ENCODE peak calls at places on chromosomes 4 and X, in seven cellular contexts. T, Z, N, S, O, C and J are unnamed samples.

GRCh38 chr4:15882675-15883086 is 55.9 kb downstream of the FGFBP1 start:
- DNase-seq in T (peak; percentile 61), Z (peak; percentile 82), N (peak; percentile 74), S (peak; percentile 74), O (peak; percentile 65), C (no peak), J (peak; percentile 96)

GRCh38 chr4:176988226-176988625 is 195.5 kb upstream of the VEGFC start:
- DNase-seq in T (no peak), Z (peak; percentile 83), N (peak; percentile 83), S (peak; percentile 80), O (peak; percentile 97), C (peak; percentile 88), J (no peak)

GRCh38 chr4:16067515-16067914 is 16.3 kb downstream of the PROM1 start:
- DNase-seq in T (no peak), Z (no peak), N (no peak), S (no peak), O (no peak), C (no peak), J (no peak)

GRCh38 chrX:79259073-79259689 is 108.0 kb downstream of the ITM2A start:
- DNase-seq in T (no peak), Z (peak; percentile 8), N (no peak), S (no peak), O (no peak), C (no peak), J (no peak)

GRCh38 chr4:85028910-85029309 is 62.4 kb upstream of the WDFY3 start:
- DNase-seq in T (no peak), Z (peak; percentile 49), N (no peak), S (peak; percentile 3), O (no peak), C (peak; percentile 45), J (peak; percentile 84)

GRCh38 chr4:128844931-128845330 is 35.4 kb downstream of the JADE1 start:
- DNase-seq in T (peak; percentile 76), Z (peak; percentile 33), N (no peak), S (no peak), O (no peak), C (no peak), J (no peak)

GRCh38 chr4:71338846-71339593 is at the start of gene SLC4A4:
- DNase-seq in T (no peak), Z (no peak), N (peak; percentile 67), S (peak; percentile 39), O (peak; percentile 85), C (peak; percentile 85), J (no peak)

GRCh38 chrX:13028871-13029336 is 15.5 kb downstream of the FAM9C start:
- DNase-seq in T (no peak), Z (no peak), N (no peak), S (no peak), O (peak; percentile 21), C (no peak), J (peak; percentile 29)

GRCh38 chrX:115603534-115604074 is 42.6 kb downstream of the PLS3 start:
- DNase-seq in T (no peak), Z (no peak), N (no peak), S (no peak), O (no peak), C (no peak), J (no peak)

GRCh38 chr4:169009281-169010124 is 552 bp downstream of the CBR4 start:
- DNase-seq in T (peak; percentile 81), Z (no peak), N (peak; percentile 55), S (peak; percentile 39), O (peak; percentile 35), C (no peak), J (peak; percentile 30)

GRCh38 chr4:41207330-41207831 is 7.0 kb downstream of the APBB2 start:
- DNase-seq in T (no peak), Z (no peak), N (peak; percentile 20), S (no peak), O (no peak), C (no peak), J (no peak)

GRCh38 chr4:57094482-57095223 is 15.5 kb downstream of the IGFBP7 start:
- DNase-seq in T (no peak), Z (no peak), N (peak; percentile 56), S (peak; percentile 58), O (peak; percentile 81), C (no peak), J (no peak)

GRCh38 chr4:152458801-152459302 is 77.0 kb downstream of the FBXW7 start:
- DNase-seq in T (no peak), Z (no peak), N (no peak), S (no peak), O (no peak), C (peak; percentile 25), J (no peak)